ENCODE peak calls at places on chromosomes 4 and X, in six cellular contexts. H, X, T, B, K and Y are unnamed samples.

GRCh38 chr4:184744251-184744650 is 10.4 kb upstream of the CENPU start:
- DNase-seq in H (no peak), T (no peak), K (no peak), B (no peak), X (no peak), Y (no peak)

GRCh38 chr4:81069706-81070331 is 39.3 kb downstream of the BMP3 start:
- DNase-seq in B (peak), H (peak), T (peak), K (peak), X (peak), Y (peak)

GRCh38 chr4:44916406-44916805 is 190.1 kb upstream of the GNPDA2 start:
- DNase-seq in T (no peak), X (no peak), H (no peak), B (no peak), K (peak), Y (no peak)

GRCh38 chr4:35925806-35926205 is 318.5 kb downstream of the ARAP2 start:
- DNase-seq in H (no peak), K (no peak), X (no peak), B (no peak), T (no peak), Y (no peak)

GRCh38 chr4:182967403-182967802 is 50.2 kb upstream of the DCTD start:
- DNase-seq in X (no peak), K (no peak), H (no peak), B (no peak), T (no peak), Y (no peak)

GRCh38 chrX:39519213-39519544 is 578.6 kb downstream of the BCOR start:
- DNase-seq in B (no peak), T (no peak), X (no peak), H (no peak), K (no peak), Y (no peak)

GRCh38 chrX:15744181-15744867 is 6.3 kb downstream of the CA5B start:
- DNase-seq in B (no peak), H (no peak), T (no peak), X (no peak), K (no peak), Y (no peak)

GRCh38 chr4:13528823-13529129 is 15.5 kb downstream of the NKX3-2 start:
- DNase-seq in B (no peak), H (no peak), K (no peak), X (no peak), T (no peak), Y (no peak)

GRCh38 chr4:150964754-150965153 is 50.3 kb downstream of the LRBA start:
- DNase-seq in H (no peak), X (no peak), T (no peak), B (no peak), K (no peak), Y (no peak)

GRCh38 chrX:69150294-69150960 is 14.8 kb downstream of the PJA1 start:
- DNase-seq in H (no peak), B (peak), K (no peak), X (no peak), T (no peak), Y (peak)

GRCh38 chr4:35639929-35640328 is 604.4 kb downstream of the ARAP2 start:
- DNase-seq in T (no peak), H (no peak), K (no peak), X (no peak), B (no peak), Y (no peak)

GRCh38 chr4:168712316-168712855 is 215.5 kb downstream of the PALLD start:
- DNase-seq in X (no peak), H (no peak), K (no peak), B (no peak), T (no peak), Y (no peak)

GRCh38 chrX:132740316-132741123 is 217.9 kb downstream of the HS6ST2 start:
- DNase-seq in X (no peak), K (peak), H (peak), T (no peak), B (peak), Y (peak)

GRCh38 chrX:40167240-40168182 is 69.8 kb upstream of the BCOR start:
- DNase-seq in K (peak), X (peak), B (peak), T (no peak), H (no peak), Y (no peak)

DNA sequence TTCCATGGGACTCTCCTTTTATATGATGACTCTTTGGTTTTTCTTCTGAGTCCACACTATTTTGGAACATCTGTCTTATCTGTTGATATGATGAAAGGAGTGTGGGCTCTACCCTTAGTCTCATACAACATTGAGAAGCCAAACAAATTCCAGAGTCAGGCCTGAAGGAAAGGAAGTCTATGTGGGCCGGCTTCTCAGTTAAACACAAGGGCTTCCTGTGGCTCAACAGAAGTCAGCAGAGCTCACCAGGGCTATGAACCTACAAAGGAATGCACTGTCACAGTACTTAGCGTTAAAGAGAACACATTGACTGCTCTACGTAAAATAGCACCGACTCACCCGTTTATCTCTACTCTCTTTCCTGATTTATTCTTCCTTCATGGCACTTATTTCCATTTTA is 641.0 kb upstream of the FRG1 start:
- DNase-seq in T (no peak), H (no peak), X (no peak), K (peak), B (peak), Y (peak)
- H3K4me2 ChIP-seq in T (no peak), H (no peak), X (no peak), K (no peak), B (no peak), Y (no peak)

DNA sequence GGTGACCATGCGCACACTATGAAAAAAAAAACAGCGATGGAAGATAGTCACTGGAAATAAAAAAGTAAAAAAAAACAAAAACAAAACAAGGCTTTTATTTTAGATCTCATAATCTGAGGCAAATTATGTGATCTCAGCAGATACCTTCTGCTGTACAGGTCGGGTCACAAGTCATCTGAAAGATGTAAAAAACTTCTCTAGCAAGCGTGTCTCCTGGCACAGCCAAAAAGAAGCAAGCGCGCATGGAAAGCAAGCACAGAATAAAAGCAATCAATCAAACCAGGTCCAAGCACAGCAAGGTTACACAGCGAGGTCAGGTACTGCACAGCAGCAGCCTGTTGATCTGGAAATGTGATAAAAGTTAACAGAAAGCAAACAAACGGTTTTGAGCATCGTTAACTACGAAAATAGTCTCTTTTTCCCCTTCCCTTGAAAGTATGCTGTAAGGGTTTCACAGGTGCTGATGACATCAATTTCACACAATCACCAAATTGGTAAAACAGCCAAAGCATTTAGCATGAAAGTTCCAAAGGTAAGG is 79.3 kb upstream of the MTNR1A start:
- DNase-seq in T (no peak), X (no peak), B (no peak), K (no peak), H (no peak), Y (no peak)
- H2AK5ac ChIP-seq in T (no peak), X (peak), B (no peak), K (no peak), H (no peak), Y (no peak)

GRCh38 chr4:101191302-101192098 is 155.8 kb downstream of the PPP3CA start:
- DNase-seq in T (peak), X (peak), B (peak), H (no peak), K (peak), Y (no peak)
- H3K4me2 ChIP-seq in T (peak), X (peak), B (no peak), H (no peak), K (no peak), Y (no peak)

DNA sequence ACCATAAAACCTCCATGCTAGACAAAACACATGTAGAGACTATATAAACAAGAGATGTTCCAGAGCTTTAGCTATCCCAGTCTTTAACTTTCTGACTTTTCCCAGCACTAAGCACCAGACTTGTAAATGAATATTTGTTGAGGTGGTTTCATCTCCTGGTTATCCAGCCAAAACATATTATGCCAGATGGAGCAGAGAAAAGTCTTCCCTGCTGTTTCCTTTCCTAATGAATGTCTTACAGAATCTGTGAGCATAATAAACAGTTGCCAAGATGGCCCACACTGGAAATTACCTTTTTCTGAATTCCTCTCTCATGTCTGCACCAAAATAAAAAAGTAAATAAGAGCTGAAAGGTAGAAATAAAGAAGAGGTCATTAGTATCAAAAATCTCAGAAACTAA is 159.2 kb downstream of the TECRL start:
- DNase-seq in B (no peak), K (no peak), H (no peak), X (no peak), T (no peak), Y (no peak)
- H2AK5ac ChIP-seq in B (no peak), K (no peak), H (no peak), X (no peak), T (no peak), Y (no peak)

DNA sequence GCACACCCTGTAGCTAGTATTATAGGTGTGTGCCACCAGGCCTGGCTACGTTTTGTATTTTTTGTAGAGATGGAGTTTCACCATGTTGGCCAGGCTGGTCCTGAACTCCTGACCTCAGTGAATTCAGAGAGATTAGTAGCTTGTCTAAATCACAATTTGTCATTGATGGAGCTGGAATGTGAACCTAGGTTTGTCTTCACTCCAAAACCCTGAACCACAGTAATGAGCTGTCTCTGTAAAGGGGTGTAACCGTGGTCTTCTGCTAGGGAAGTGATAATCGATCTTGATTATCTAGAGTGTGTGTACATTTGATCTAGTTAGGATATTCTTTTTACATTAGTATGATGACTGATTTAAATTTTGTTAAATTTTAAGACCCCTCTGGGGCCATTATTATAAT is 8.3 kb downstream of the ARHGAP10 start:
- DNase-seq in T (no peak), X (no peak), B (no peak), K (no peak), H (no peak), Y (no peak)
- H3K4me2 ChIP-seq in T (no peak), X (no peak), B (no peak), K (no peak), H (no peak), Y (no peak)

DNA sequence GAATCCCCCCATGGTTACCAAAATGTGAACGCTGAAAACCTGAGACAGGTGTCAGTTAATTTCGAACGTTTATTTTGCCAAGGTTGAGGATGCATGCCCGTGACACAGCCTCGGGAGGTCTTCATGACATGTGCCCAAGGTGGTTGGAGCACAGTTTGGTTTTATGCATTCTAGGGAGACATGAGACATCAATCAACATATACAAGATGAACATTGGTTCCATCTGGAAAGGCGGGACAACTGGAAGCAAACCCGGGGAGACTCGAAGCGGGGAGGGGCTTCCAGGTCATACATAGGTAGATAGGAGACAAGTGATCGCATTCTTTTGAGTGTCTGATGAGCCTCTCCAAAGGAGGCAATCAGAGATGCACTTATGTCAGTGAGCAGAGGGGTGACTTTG is 11.0 kb upstream of the SH3BP2 start:
- DNase-seq in T (no peak), X (no peak), B (no peak), H (no peak), K (no peak), Y (no peak)
- H2AK5ac ChIP-seq in T (no peak), X (no peak), B (no peak), H (no peak), K (no peak), Y (no peak)

GRCh38 chr4:54276633-54277426 is 47.7 kb downstream of the PDGFRA start:
- DNase-seq in H (no peak), T (no peak), X (peak), K (no peak), B (peak), Y (no peak)

GRCh38 chr4:54274786-54275503 is 45.9 kb downstream of the PDGFRA start:
- DNase-seq in X (no peak), H (no peak), B (no peak), K (peak), T (peak), Y (no peak)

GRCh38 chr4:54274264-54274663 is 45.2 kb downstream of the PDGFRA start:
- DNase-seq in B (no peak), X (no peak), T (no peak), H (no peak), K (no peak), Y (no peak)

GRCh38 chr4:54281060-54281781 is 52.1 kb downstream of the PDGFRA start:
- DNase-seq in B (no peak), H (no peak), K (peak), T (peak), X (no peak), Y (peak)

DNA sequence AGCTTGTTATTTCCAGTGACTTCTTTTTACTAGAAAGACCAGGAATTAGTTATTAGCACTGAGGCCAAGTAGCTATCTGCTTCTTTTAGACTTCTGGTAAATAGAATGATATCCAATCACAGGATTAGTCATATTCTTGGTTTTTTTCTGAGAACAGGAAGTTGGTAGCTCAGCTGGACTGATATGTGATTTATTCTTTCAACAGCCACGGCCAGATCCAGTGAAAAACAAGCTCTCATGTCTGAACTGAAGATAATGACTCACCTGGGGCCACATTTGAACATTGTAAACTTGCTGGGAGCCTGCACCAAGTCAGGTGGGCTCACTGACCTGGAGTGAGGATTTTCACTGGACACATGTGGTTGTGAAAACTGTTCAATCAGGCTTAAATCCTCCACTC is 48.6 kb downstream of the PDGFRA start:
- DNase-seq in B (no peak), T (peak), X (no peak), H (no peak), K (peak), Y (peak)
- H3K4me2 ChIP-seq in B (no peak), T (peak), X (peak), H (no peak), K (peak), Y (no peak)

GRCh38 chrX:130174051-130174704 is 2.4 kb downstream of the RAB33A start:
- DNase-seq in B (no peak), T (peak), X (no peak), H (no peak), K (peak), Y (peak)
- H2AK5ac ChIP-seq in B (no peak), T (peak), X (no peak), H (no peak), K (no peak), Y (peak)

DNA sequence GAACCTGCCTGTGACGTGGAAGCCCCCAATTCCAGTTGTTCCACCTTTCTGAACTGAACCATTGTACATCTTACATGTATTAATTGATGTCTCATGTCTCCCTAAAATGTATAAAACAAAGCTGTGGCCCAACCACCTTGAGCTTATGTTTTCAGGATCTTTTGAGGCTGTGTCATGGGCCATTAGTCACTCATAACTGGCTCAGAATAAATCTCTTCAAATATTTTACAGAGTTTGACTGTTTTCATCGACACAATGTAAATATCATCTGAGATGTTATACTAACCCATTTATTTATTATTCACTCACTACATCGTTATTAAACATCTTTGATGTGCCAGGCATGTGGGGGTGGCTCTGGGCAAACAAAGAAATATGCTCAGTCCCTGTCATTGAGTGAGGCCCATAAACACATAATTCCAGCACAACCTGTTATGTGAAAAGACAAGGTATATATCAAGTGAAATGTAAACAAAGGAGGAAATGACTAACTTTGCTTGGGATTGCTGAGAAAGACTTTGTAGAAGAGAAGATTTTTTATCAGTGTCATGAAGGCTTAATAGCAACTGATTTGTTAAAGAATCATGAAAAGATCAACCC is 34.5 kb upstream of the PPM1K start:
- DNase-seq in H (no peak), X (no peak), B (no peak), K (no peak), T (no peak), Y (peak)
- H3K4me2 ChIP-seq in H (no peak), X (no peak), B (no peak), K (no peak), T (no peak), Y (no peak)

GRCh38 chr4:48683784-48684666 is 96.1 kb downstream of the FRYL start:
- DNase-seq in X (no peak), H (no peak), K (peak), B (peak), T (no peak), Y (no peak)

GRCh38 chr4:48680848-48681568 is 99.1 kb downstream of the FRYL start:
- DNase-seq in T (no peak), K (no peak), X (no peak), H (no peak), B (no peak), Y (no peak)

GRCh38 chr4:48686369-48686768 is 93.7 kb downstream of the FRYL start:
- DNase-seq in B (no peak), H (no peak), T (no peak), X (no peak), K (no peak), Y (no peak)

GRCh38 chr4:48687313-48687712 is 92.8 kb downstream of the FRYL start:
- DNase-seq in T (no peak), B (no peak), H (no peak), K (no peak), X (no peak), Y (no peak)

GRCh38 chr4:48681856-48682255 is 98.2 kb downstream of the FRYL start:
- DNase-seq in H (no peak), B (peak), T (peak), K (peak), X (no peak), Y (no peak)
- H2AK5ac ChIP-seq in H (no peak), B (no peak), T (no peak), K (no peak), X (no peak), Y (no peak)